ENCODE peak calls at places on chromosome 2, in eight cellular contexts. K is GM06990; R is posterior cingulate gyrus; N is CD8-positive, alpha-beta T cell; C is germinal center; F is pancreas; Y is stimulated activated CD8-positive, alpha-beta memory T cell treated with anti-CD3 and anti-CD28 coated beads, Interleukin-15, amount 100 ng/mL, for 24 hours; S is hippocampal formation. A is an unnamed sample.

GRCh38 chr2:43802135-43802534 is 28.3 kb downstream of the DYNC2LI1 start:
- DNase-seq in K (no peak), R (no peak), N (no peak), C (no peak), F (no peak), Y (no peak), S (no peak), A (no peak)

GRCh38 chr2:43142921-43143438 is 83.4 kb downstream of the ZFP36L2 start:
- DNase-seq in K (no peak), R (peak), N (no peak), C (no peak), F (no peak), Y (no peak), S (no peak), A (no peak)

GRCh38 chr2:133480707-133481429 is 87.4 kb downstream of the NCKAP5 start:
- DNase-seq in K (no peak), R (no peak), N (no peak), C (no peak), F (no peak), Y (no peak), S (no peak), A (no peak)

GRCh38 chr2:157420771-157421323 is 23.0 kb downstream of the CYTIP start:
- DNase-seq in K (no peak), R (no peak), N (no peak), C (no peak), F (no peak), Y (no peak), S (no peak), A (no peak)

GRCh38 chr2:57890993-57891688 is 155.5 kb upstream of the VRK2 start:
- DNase-seq in K (no peak), R (no peak), N (no peak), C (no peak), F (no peak), Y (no peak), S (no peak), A (no peak)

GRCh38 chr2:206217743-206218520 is 56.5 kb upstream of the ZDBF2 start:
- DNase-seq in K (no peak), R (no peak), N (no peak), C (no peak), F (no peak), Y (no peak), S (no peak), A (no peak)

GRCh38 chr2:10016802-10017258 is 26.5 kb upstream of the KLF11 start:
- DNase-seq in K (no peak), R (no peak), N (no peak), C (no peak), F (no peak), Y (no peak), S (no peak), A (no peak)

GRCh38 chr2:61343141-61343540 is 127.7 kb downstream of the USP34 start:
- DNase-seq in K (no peak), R (no peak), N (no peak), C (no peak), F (no peak), Y (no peak), S (no peak), A (no peak)

GRCh38 chr2:240554767-240555493 is 2.9 kb downstream of the ANKMY1 start:
- DNase-seq in K (no peak), R (no peak), N (no peak), C (no peak), F (peak), Y (no peak), S (no peak), A (no peak)

GRCh38 chr2:234251326-234252271 is 201.1 kb downstream of the SPP2 start:
- DNase-seq in K (no peak), R (no peak), N (no peak), C (no peak), F (no peak), Y (no peak), S (no peak), A (no peak)

GRCh38 chr2:178225011-178225817 is 30.9 kb downstream of the OSBPL6 start:
- DNase-seq in K (no peak), R (no peak), N (no peak), C (no peak), F (no peak), Y (no peak), S (no peak), A (no peak)

GRCh38 chr2:27451095-27451494 is 8.9 kb downstream of the KRTCAP3 start:
- DNase-seq in K (no peak), R (no peak), N (no peak), C (no peak), F (no peak), Y (no peak), S (no peak), A (no peak)

GRCh38 chr2:28452534-28453081 is 43.3 kb upstream of the PLB1 start:
- DNase-seq in K (peak), R (peak), N (peak), C (peak), F (peak), Y (peak), S (no peak), A (peak)

GRCh38 chr2:63977904-63978303 is 41.3 kb downstream of the VPS54 start:
- DNase-seq in K (peak), R (no peak), N (no peak), C (no peak), F (no peak), Y (no peak), S (no peak), A (no peak)

GRCh38 chr2:28137221-28137620 is 246.7 kb downstream of the BABAM2 start:
- DNase-seq in K (no peak), R (no peak), N (no peak), C (no peak), F (no peak), Y (no peak), S (no peak), A (no peak)

GRCh38 chr2:219352448-219353023 is 20.0 kb upstream of the RESP18 start:
- DNase-seq in K (no peak), R (peak), N (peak), C (peak), F (peak), Y (peak), S (no peak), A (peak)

GRCh38 chr2:109633284-109633961 is 19.3 kb downstream of the SOWAHC start:
- DNase-seq in K (peak), R (no peak), N (no peak), C (no peak), F (no peak), Y (no peak), S (no peak), A (no peak)

GRCh38 chr2:208346756-208347155 is 59.8 kb upstream of the PTH2R start:
- DNase-seq in K (no peak), R (no peak), N (no peak), C (no peak), F (no peak), Y (no peak), S (no peak), A (no peak)

A was measured in D721Med.